ENCODE peak calls at places on chromosomes 7 and 10, in seven cellular contexts. M, Q, V, D, S, P and G are unnamed samples.

GRCh38 chr10:86793696-86794095 is 37.3 kb downstream of the BMPR1A start:
- DNase-seq in V (no peak), D (no peak), M (no peak), Q (no peak), P (no peak), S (no peak), G (no peak)

GRCh38 chr7:3244241-3244814 is 56.7 kb upstream of the SDK1 start:
- DNase-seq in P (peak; percentile 92), D (peak; percentile 29), S (no peak), V (no peak), Q (no peak), M (peak; percentile 47), G (no peak)

GRCh38 chr10:70669015-70669414 is 3.3 kb upstream of the ADAMTS14 start:
- DNase-seq in M (no peak), V (no peak), P (no peak), D (no peak), S (no peak), Q (no peak), G (no peak)

GRCh38 chr7:30916767-30917166 is 5.1 kb downstream of the AQP1 start:
- DNase-seq in V (no peak), M (no peak), P (no peak), S (no peak), Q (no peak), D (no peak), G (no peak)

GRCh38 chr10:84541289-84541637 is 212.9 kb downstream of the CCSER2 start:
- DNase-seq in M (no peak), Q (no peak), P (no peak), S (no peak), V (no peak), D (no peak), G (no peak)

GRCh38 chr7:130893441-130893894 is 159.5 kb upstream of the KLF14 start:
- DNase-seq in Q (no peak), D (no peak), S (no peak), M (no peak), V (no peak), P (peak; percentile 83), G (no peak)

GRCh38 chr10:46527241-46527811 is 29.1 kb downstream of the GPRIN2 start:
- DNase-seq in V (no peak), D (peak; percentile 87), M (no peak), S (no peak), Q (peak; percentile 14), P (no peak), G (peak; percentile 20)

GRCh38 chr7:148883233-148884048 is 650 bp downstream of the EZH2 start:
- DNase-seq in D (peak; percentile 92), Q (peak; percentile 47), S (no peak), V (peak; percentile 71), P (no peak), M (no peak), G (peak; percentile 56)

GRCh38 chr10:14751576-14752330 is 22.9 kb downstream of the FAM107B start:
- DNase-seq in Q (peak; percentile 70), S (peak; percentile 92), P (peak; percentile 26), V (no peak), D (peak; percentile 91), M (no peak), G (no peak)
- H3K4me3 ChIP-seq in Q (no peak overlapping the region), S (no peak overlapping the region), P (no peak overlapping the region), V (no peak overlapping the region), D (no peak overlapping the region), M (no peak overlapping the region), G (no peak overlapping the region)

GRCh38 chr7:102874166-102874829 is 38.5 kb upstream of the LRRC17 start:
- DNase-seq in Q (no peak), S (peak; percentile 37), D (no peak), P (peak; percentile 94), V (no peak), M (peak; percentile 65), G (no peak)
- TF ChIP-seq POLR2A in Q (no peak), S (no peak), D (no peak), P (no peak), V (no peak), M (no peak), G (no peak)

GRCh38 chr7:51428226-51428887 is 111.7 kb upstream of the COBL start:
- DNase-seq in D (no peak), M (peak; percentile 19), P (no peak), V (peak; percentile 56), Q (no peak), S (no peak), G (no peak)
- TF ChIP-seq CTCF in D (no peak), M (peak; percentile 65), P (peak; percentile 6), V (peak; percentile 18), Q (no peak), S (no peak), G (peak; percentile 33)

GRCh38 chr7:142808461-142808801 is 37.7 kb downstream of the PRSS2 start:
- DNase-seq in Q (no peak), V (no peak), S (no peak), P (no peak), D (no peak), M (no peak), G (no peak)
- H3K4me3 ChIP-seq in Q (no peak overlapping the region), V (no peak overlapping the region), S (no peak overlapping the region), P (no peak overlapping the region), D (no peak overlapping the region), M (no peak overlapping the region), G (no peak overlapping the region)

GRCh38 chr10:116808706-116809105 is 40.6 kb upstream of the ENO4 start:
- DNase-seq in P (no peak), D (peak; percentile 66), M (no peak), Q (no peak), S (no peak), V (no peak), G (no peak)
- TF ChIP-seq POLR2A in P (no peak), D (no peak), M (no peak), Q (no peak), S (no peak), V (no peak), G (no peak)

GRCh38 chr10:29929006-29929405 is 130.4 kb downstream of the JCAD start:
- DNase-seq in M (no peak), Q (no peak), S (no peak), V (no peak), P (no peak), D (peak; percentile 67), G (no peak)
- TF ChIP-seq CTCF in M (no peak), Q (no peak), S (no peak), V (no peak), P (no peak), D (no peak), G (no peak)

GRCh38 chr7:158997110-158997453 is 140.7 kb downstream of the DYNC2I1 start:
- DNase-seq in M (no peak), D (no peak), S (no peak), Q (no peak), V (no peak), P (no peak), G (no peak)
- H3K4me3 ChIP-seq in M (no peak overlapping the region), D (no peak overlapping the region), S (no peak overlapping the region), Q (no peak overlapping the region), V (no peak overlapping the region), P (no peak overlapping the region), G (no peak overlapping the region)